ENCODE peak calls at places on chromosome 18, in ten cellular contexts. B is tibial nerve, Q is AG04449, E is GM23248, F is aorta, T is adipocyte, Z is adrenal gland, O is heart right ventricle, S is dorsolateral prefrontal cortex, Y is fibroblast of villous mesenchyme. J is an unnamed sample.

GRCh38 chr18:73945130-73945792 is 202.4 kb downstream of the FBXO15 start:
- DNase-seq in B (no peak), Q (no peak), E (peak), F (no peak), T (no peak), Z (no peak), O (no peak), S (no peak), Y (no peak), J (no peak)

GRCh38 chr18:79166702-79167101 is 97.5 kb downstream of the ATP9B start:
- DNase-seq in B (no peak), Q (no peak), E (no peak), F (no peak), T (no peak), Z (no peak), O (no peak), S (peak), Y (no peak), J (no peak)

GRCh38 chr18:74316257-74317180 is 880 bp downstream of the C18orf63 start:
- DNase-seq in B (no peak), Q (peak), E (peak), F (no peak), T (peak), Z (no peak), O (no peak), S (no peak), Y (peak), J (peak)

GRCh38 chr18:68152770-68153169 is 562.1 kb downstream of the TMX3 start:
- DNase-seq in B (no peak), Q (no peak), E (no peak), F (no peak), T (no peak), Z (no peak), O (no peak), S (no peak), Y (no peak), J (no peak)

GRCh38 chr18:34223164-34223892 is 1.4 kb downstream of the NOL4 start:
- DNase-seq in B (no peak), Q (no peak), E (peak), F (peak), T (no peak), Z (no peak), O (no peak), S (peak), Y (no peak), J (no peak)

GRCh38 chr18:5413447-5413846 is 117.9 kb upstream of the ZBTB14 start:
- DNase-seq in B (no peak), Q (no peak), E (no peak), F (no peak), T (no peak), Z (no peak), O (no peak), S (no peak), Y (no peak), J (no peak)

GRCh38 chr18:60675801-60676200 is 303.2 kb upstream of the MC4R start:
- DNase-seq in B (no peak), Q (no peak), E (no peak), F (no peak), T (peak), Z (no peak), O (no peak), S (no peak), Y (no peak), J (no peak)

GRCh38 chr18:22169889-22170420 is 566 bp downstream of the GATA6 start:
- DNase-seq in B (no peak), Q (no peak), E (peak), F (no peak), T (no peak), Z (peak), O (peak), S (no peak), Y (peak), J (no peak)

GRCh38 chr18:14971461-14972185 is 223.7 kb downstream of the ANKRD30B start:
- DNase-seq in B (no peak), Q (no peak), E (peak), F (no peak), T (no peak), Z (no peak), O (no peak), S (no peak), Y (no peak), J (no peak)

GRCh38 chr18:7921938-7922587 is 354.9 kb downstream of the PTPRM start:
- DNase-seq in B (no peak), Q (no peak), E (peak), F (no peak), T (peak), Z (no peak), O (no peak), S (no peak), Y (peak), J (peak)

GRCh38 chr18:35268811-35269210 is 21.2 kb downstream of the ZSCAN30 start:
- DNase-seq in B (no peak), Q (no peak), E (no peak), F (no peak), T (no peak), Z (no peak), O (no peak), S (no peak), Y (no peak), J (no peak)

GRCh38 chr18:11872479-11873136 is 21.4 kb downstream of the CHMP1B start:
- DNase-seq in B (no peak), Q (no peak), E (peak), F (no peak), T (peak), Z (peak), O (peak), S (no peak), Y (no peak), J (peak)

GRCh38 chr18:48956378-48956777 is 5.6 kb upstream of the SMAD7 start:
- DNase-seq in B (no peak), Q (no peak), E (peak), F (no peak), T (peak), Z (no peak), O (no peak), S (no peak), Y (peak), J (peak)

GRCh38 chr18:70284976-70285610 is 3.8 kb upstream of the SOCS6 start:
- DNase-seq in B (no peak), Q (no peak), E (no peak), F (no peak), T (no peak), Z (no peak), O (no peak), S (no peak), Y (no peak), J (no peak)

GRCh38 chr18:34971313-34971712 is 69.9 kb upstream of the MAPRE2 start:
- DNase-seq in B (no peak), Q (no peak), E (peak), F (no peak), T (no peak), Z (no peak), O (no peak), S (no peak), Y (peak), J (peak)

GRCh38 chr18:24885266-24885665 is 424.8 kb downstream of the HRH4 start:
- DNase-seq in B (no peak), Q (no peak), E (no peak), F (no peak), T (no peak), Z (no peak), O (no peak), S (no peak), Y (peak), J (no peak)

GRCh38 chr18:79413426-79413825 is 17.7 kb downstream of the NFATC1 start:
- DNase-seq in B (no peak), Q (no peak), E (no peak), F (peak), T (no peak), Z (no peak), O (no peak), S (no peak), Y (no peak), J (no peak)

GRCh38 chr18:71797554-71797953 is 746.6 kb downstream of the CBLN2 start:
- DNase-seq in B (no peak), Q (no peak), E (no peak), F (no peak), T (no peak), Z (no peak), O (no peak), S (no peak), Y (no peak), J (peak)

GRCh38 chr18:27541293-27541692 is 356.2 kb upstream of the CHST9 start:
- DNase-seq in B (no peak), Q (no peak), E (no peak), F (no peak), T (no peak), Z (no peak), O (no peak), S (no peak), Y (no peak), J (no peak)

GRCh38 chr18:50722311-50722710 is 97.5 kb downstream of the MRO start:
- DNase-seq in B (no peak), Q (no peak), E (no peak), F (no peak), T (no peak), Z (no peak), O (no peak), S (no peak), Y (no peak), J (no peak)

GRCh38 chr18:79394438-79395307 is 1.1 kb upstream of the NFATC1 start:
- DNase-seq in B (peak), Q (no peak), E (peak), F (peak), T (peak), Z (no peak), O (peak), S (no peak), Y (peak), J (no peak)

GRCh38 chr18:6901283-6901926 is 171.9 kb downstream of the ARHGAP28 start:
- DNase-seq in B (no peak), Q (no peak), E (no peak), F (no peak), T (no peak), Z (no peak), O (no peak), S (no peak), Y (no peak), J (no peak)

GRCh38 chr18:7946724-7947377 is 379.7 kb downstream of the PTPRM start:
- DNase-seq in B (no peak), Q (peak), E (peak), F (no peak), T (peak), Z (peak), O (no peak), S (peak), Y (peak), J (peak)

GRCh38 chr18:79846936-79847557 is 49.3 kb downstream of the KCNG2 start:
- DNase-seq in B (no peak), Q (no peak), E (peak), F (no peak), T (no peak), Z (peak), O (no peak), S (no peak), Y (no peak), J (no peak)

GRCh38 chr18:14941256-14941655 is 193.3 kb downstream of the ANKRD30B start:
- DNase-seq in B (no peak), Q (no peak), E (no peak), F (no peak), T (no peak), Z (no peak), O (no peak), S (no peak), Y (no peak), J (no peak)

GRCh38 chr18:31617029-31617717 is 25.5 kb downstream of the TTR start:
- DNase-seq in B (no peak), Q (no peak), E (no peak), F (no peak), T (no peak), Z (no peak), O (no peak), S (no peak), Y (no peak), J (no peak)

GRCh38 chr18:47912343-47912742 is 18.1 kb downstream of the SMAD2 start:
- DNase-seq in B (no peak), Q (no peak), E (no peak), F (no peak), T (peak), Z (no peak), O (no peak), S (no peak), Y (no peak), J (peak)

GRCh38 chr18:13035249-13035914 is 44.2 kb downstream of the CEP192 start:
- DNase-seq in B (no peak), Q (no peak), E (peak), F (no peak), T (peak), Z (no peak), O (no peak), S (no peak), Y (no peak), J (peak)

GRCh38 chr18:23992119-23992940 is 22.2 kb upstream of the TTC39C start:
- DNase-seq in B (no peak), Q (no peak), E (no peak), F (no peak), T (no peak), Z (peak), O (peak), S (peak), Y (no peak), J (no peak)

GRCh38 chr18:4233468-4233867 is 221.6 kb downstream of the DLGAP1 start:
- DNase-seq in B (no peak), Q (no peak), E (no peak), F (no peak), T (no peak), Z (no peak), O (no peak), S (no peak), Y (no peak), J (no peak)

GRCh38 chr18:4236940-4237686 is 218.0 kb downstream of the DLGAP1 start:
- DNase-seq in B (no peak), Q (no peak), E (no peak), F (no peak), T (no peak), Z (no peak), O (no peak), S (no peak), Y (no peak), J (no peak)

GRCh38 chr18:4230450-4231168 is 224.5 kb downstream of the DLGAP1 start:
- DNase-seq in B (no peak), Q (no peak), E (no peak), F (no peak), T (peak), Z (no peak), O (no peak), S (no peak), Y (no peak), J (no peak)

DNA sequence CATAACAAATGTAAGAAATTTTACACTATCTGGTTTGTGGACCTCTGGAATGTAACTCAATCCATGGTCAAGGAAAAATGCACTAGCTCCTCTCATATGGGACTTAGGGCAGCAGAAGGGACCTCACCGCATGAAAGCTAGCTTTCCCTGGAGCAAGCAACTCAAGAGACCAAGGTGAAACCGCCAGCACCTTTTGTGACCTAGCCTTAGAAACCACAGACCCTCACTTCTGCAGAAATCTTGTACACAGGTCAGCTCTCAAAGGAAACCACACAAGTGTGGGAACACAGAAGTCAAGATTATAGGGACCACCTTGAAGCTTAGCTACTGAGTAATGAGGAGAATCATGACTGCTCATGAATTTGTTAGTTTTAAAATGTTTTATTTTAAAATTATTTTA is 222.5 kb downstream of the DLGAP1 start:
- DNase-seq in B (no peak), Q (no peak), E (no peak), F (no peak), T (no peak), Z (no peak), O (no peak), S (no peak), Y (no peak), J (no peak)
- H3K4me3 ChIP-seq in B (no peak), Q (no peak), E (no peak), F (no peak), T (no peak), Z (no peak), O (no peak), S (no peak), Y (no peak), J (no peak)

GRCh38 chr18:25953111-25953510 is 137.3 kb downstream of the SS18 start:
- DNase-seq in B (no peak), Q (no peak), E (no peak), F (no peak), T (no peak), Z (no peak), O (no peak), S (no peak), Y (no peak), J (no peak)
- H3K4me3 ChIP-seq in B (no peak), Q (no peak), E (no peak), F (no peak), T (no peak), Z (no peak), O (no peak), S (no peak), Y (no peak), J (no peak)

GRCh38 chr18:61998957-61999356 is 106.2 kb upstream of the RNF152 start:
- DNase-seq in B (no peak), Q (peak), E (peak), F (no peak), T (peak), Z (no peak), O (no peak), S (no peak), Y (peak), J (peak)
- H3K4me3 ChIP-seq in B (no peak), Q (no peak), E (no peak), F (no peak), T (no peak), Z (no peak), O (no peak), S (no peak), Y (no peak), J (no peak)

GRCh38 chr18:58865009-58865345 is 300 bp downstream of the ZNF532 start:
- DNase-seq in B (no peak), Q (no peak), E (no peak), F (no peak), T (no peak), Z (no peak), O (no peak), S (no peak), Y (peak), J (no peak)
- H3K4me3 ChIP-seq in B (peak), Q (peak), E (peak), F (peak), T (peak), Z (no peak), O (peak), S (peak), Y (peak), J (peak)

DNA sequence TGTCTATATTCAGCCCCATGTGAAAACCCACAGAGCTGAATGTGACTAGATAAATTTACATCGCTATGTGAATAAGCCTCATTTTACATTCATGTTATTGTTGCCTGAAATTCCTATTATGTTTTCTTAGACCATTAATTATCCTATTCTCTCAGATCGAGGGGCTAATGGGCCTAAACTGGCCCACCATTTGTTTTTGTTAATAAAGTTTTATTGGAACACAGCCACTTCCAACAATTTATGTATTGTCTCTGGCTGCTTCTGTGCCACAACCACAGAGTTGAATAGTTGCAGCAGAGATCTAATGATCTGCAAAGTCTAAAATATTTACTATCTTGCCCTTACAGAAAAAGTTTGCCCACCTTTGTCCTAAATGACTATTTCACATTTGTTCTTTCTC is 61.0 kb downstream of the KLHL14 start:
- DNase-seq in B (no peak), Q (no peak), E (no peak), F (no peak), T (no peak), Z (no peak), O (no peak), S (no peak), Y (no peak), J (no peak)
- H3K4me3 ChIP-seq in B (no peak), Q (no peak), E (no peak), F (peak), T (no peak), Z (no peak), O (no peak), S (no peak), Y (no peak), J (no peak)

GRCh38 chr18:55306338-55306737 is 281.7 kb downstream of the TCF4 start:
- DNase-seq in B (no peak), Q (no peak), E (no peak), F (no peak), T (no peak), Z (no peak), O (no peak), S (no peak), Y (no peak), J (no peak)

GRCh38 chr18:55300469-55301195 is 287.4 kb downstream of the TCF4 start:
- DNase-seq in B (no peak), Q (peak), E (peak), F (no peak), T (peak), Z (no peak), O (no peak), S (no peak), Y (peak), J (no peak)

GRCh38 chr18:55301196-55301540 is 286.8 kb downstream of the TCF4 start:
- DNase-seq in B (no peak), Q (no peak), E (peak), F (no peak), T (peak), Z (no peak), O (no peak), S (peak), Y (peak), J (peak)

GRCh38 chr18:55302337-55302833 is 285.6 kb downstream of the TCF4 start:
- DNase-seq in B (no peak), Q (no peak), E (peak), F (no peak), T (peak), Z (no peak), O (no peak), S (no peak), Y (no peak), J (no peak)

GRCh38 chr18:55301836-55302235 is 286.2 kb downstream of the TCF4 start:
- DNase-seq in B (no peak), Q (no peak), E (no peak), F (no peak), T (no peak), Z (no peak), O (no peak), S (no peak), Y (no peak), J (peak)
- H3K4me3 ChIP-seq in B (no peak), Q (peak), E (peak), F (no peak), T (peak), Z (no peak), O (peak), S (peak), Y (no peak), J (peak)

GRCh38 chr18:57432118-57432517 is 3.1 kb upstream of the ONECUT2 start:
- DNase-seq in B (no peak), Q (no peak), E (no peak), F (no peak), T (no peak), Z (no peak), O (no peak), S (no peak), Y (no peak), J (no peak)
- H3K4me3 ChIP-seq in B (no peak), Q (no peak), E (no peak), F (no peak), T (no peak), Z (no peak), O (no peak), S (no peak), Y (no peak), J (no peak)

DNA sequence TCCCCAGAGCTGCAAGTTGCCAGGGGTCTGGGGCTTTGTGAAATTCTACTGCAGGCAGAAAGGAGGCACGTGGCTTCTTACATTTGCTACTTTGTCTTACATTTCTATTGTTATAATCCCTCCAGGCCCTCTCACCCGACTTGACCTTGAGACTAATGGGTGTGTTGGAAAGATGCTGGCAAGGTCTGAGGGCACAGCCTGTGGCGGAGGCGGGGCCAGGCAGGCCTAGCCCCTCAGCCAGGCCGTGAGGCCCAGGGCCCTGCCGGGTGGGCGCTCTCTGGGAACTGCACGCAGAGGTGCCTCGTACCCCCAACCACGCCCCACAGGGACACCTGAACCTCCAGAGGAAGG is 85.7 kb upstream of the NDUFV2 start:
- DNase-seq in B (no peak), Q (no peak), E (peak), F (no peak), T (no peak), Z (no peak), O (no peak), S (no peak), Y (peak), J (peak)
- H3K4me3 ChIP-seq in B (no peak), Q (peak), E (peak), F (no peak), T (peak), Z (no peak), O (peak), S (peak), Y (peak), J (peak)

DNA sequence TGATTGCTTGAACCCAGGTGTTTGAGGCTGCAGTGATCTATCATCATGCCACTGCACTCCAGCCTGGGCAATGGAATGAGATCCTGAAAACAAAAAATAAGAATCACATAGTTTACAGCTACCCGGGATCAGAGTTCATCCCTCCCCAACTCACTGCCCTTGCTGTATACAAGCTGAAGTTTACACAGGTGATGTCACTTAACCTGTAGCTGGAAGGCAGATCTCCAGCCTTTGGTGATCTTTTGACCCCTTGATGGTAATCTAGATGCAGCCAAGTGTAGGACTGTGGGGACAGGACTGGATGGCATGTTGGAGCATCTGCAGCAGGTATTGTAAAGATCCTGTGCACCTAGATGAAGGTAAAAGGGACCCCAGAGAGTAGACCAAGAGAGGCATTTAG is 66.7 kb upstream of the SLC14A2 start:
- DNase-seq in B (no peak), Q (no peak), E (no peak), F (no peak), T (no peak), Z (no peak), O (no peak), S (no peak), Y (no peak), J (no peak)
- H3K4me3 ChIP-seq in B (no peak), Q (no peak), E (no peak), F (no peak), T (no peak), Z (no peak), O (no peak), S (no peak), Y (no peak), J (no peak)